ENCODE peak calls at places on chromosomes 16 and 17, in eight cellular contexts. A is prostate gland, Q is ovary, Z is right cardiac atrium, O is brain microvascular endothelial cell, Y is RWPE1, F is body of pancreas, B is lung. P is an unnamed sample.

GRCh38 chr17:30958187-30958586 is 12.7 kb upstream of the RNF135 start:
- DNase-seq in A (no peak), Q (no peak), Z (peak), O (no peak), Y (no peak), F (no peak), B (no peak), P (no peak)

GRCh38 chr16:1034230-1035065 is 38.1 kb upstream of the SSTR5 start:
- DNase-seq in A (no peak), Q (no peak), Z (no peak), O (no peak), Y (no peak), F (no peak), B (no peak), P (no peak)

GRCh38 chr17:41026668-41027471 is at the start of gene KRTAP1-5:
- DNase-seq in A (no peak), Q (no peak), Z (no peak), O (peak), Y (no peak), F (no peak), B (no peak), P (no peak)

GRCh38 chr16:4561565-4561964 is 5.4 kb downstream of the C16orf96 start:
- DNase-seq in A (no peak), Q (no peak), Z (no peak), O (no peak), Y (no peak), F (no peak), B (no peak), P (no peak)

GRCh38 chr16:53031323-53031942 is 21.3 kb downstream of the CHD9NB start:
- DNase-seq in A (no peak), Q (no peak), Z (no peak), O (no peak), Y (peak), F (no peak), B (no peak), P (no peak)

GRCh38 chr17:72683506-72684404 is 408.7 kb downstream of the SLC39A11 start:
- DNase-seq in A (peak), Q (no peak), Z (no peak), O (peak), Y (peak), F (peak), B (peak), P (no peak)

GRCh38 chr16:68155425-68155824 is 70.3 kb downstream of the NFATC3 start:
- DNase-seq in A (no peak), Q (no peak), Z (no peak), O (no peak), Y (no peak), F (no peak), B (no peak), P (no peak)

GRCh38 chr16:27460663-27461482 is 58.9 kb downstream of the IL21R start:
- DNase-seq in A (no peak), Q (no peak), Z (no peak), O (no peak), Y (no peak), F (no peak), B (no peak), P (no peak)

GRCh38 chr16:74936902-74937560 is 47.9 kb downstream of the WDR59 start:
- DNase-seq in A (no peak), Q (no peak), Z (no peak), O (peak), Y (no peak), F (no peak), B (no peak), P (no peak)

GRCh38 chr16:30557397-30557949 is 701 bp downstream of the ZNF764 start:
- DNase-seq in A (no peak), Q (no peak), Z (no peak), O (no peak), Y (no peak), F (no peak), B (no peak), P (peak)

GRCh38 chr16:89700649-89701424 is 668 bp downstream of the SPATA2L start:
- DNase-seq in A (peak), Q (peak), Z (peak), O (no peak), Y (no peak), F (peak), B (no peak), P (no peak)

GRCh38 chr17:1077536-1078061 is 80.7 kb downstream of the TIMM22 start:
- DNase-seq in A (no peak), Q (no peak), Z (peak), O (no peak), Y (no peak), F (no peak), B (no peak), P (no peak)

GRCh38 chr16:86565181-86565631 is 1.4 kb upstream of the FOXC2 start:
- DNase-seq in A (no peak), Q (no peak), Z (no peak), O (no peak), Y (no peak), F (no peak), B (no peak), P (no peak)

GRCh38 chr16:87330257-87330624 is 13.0 kb upstream of the C16orf95 start:
- DNase-seq in A (no peak), Q (no peak), Z (peak), O (no peak), Y (no peak), F (no peak), B (no peak), P (no peak)

GRCh38 chr17:56994009-56994792 is 16.3 kb downstream of the SCPEP1 start:
- DNase-seq in A (no peak), Q (no peak), Z (no peak), O (no peak), Y (peak), F (no peak), B (peak), P (no peak)

GRCh38 chr16:84330685-84331050 is 36.0 kb downstream of the WFDC1 start:
- DNase-seq in A (no peak), Q (no peak), Z (no peak), O (no peak), Y (no peak), F (no peak), B (no peak), P (no peak)

GRCh38 chr17:17514993-17515920 is 19.1 kb upstream of the RASD1 start:
- DNase-seq in A (no peak), Q (no peak), Z (peak), O (no peak), Y (no peak), F (no peak), B (no peak), P (no peak)

GRCh38 chr17:31078290-31078689 is 16.5 kb upstream of the NF1 start:
- DNase-seq in A (no peak), Q (no peak), Z (no peak), O (no peak), Y (no peak), F (no peak), B (no peak), P (no peak)

GRCh38 chr16:53372942-53373871 is 61.1 kb upstream of the RBL2 start:
- DNase-seq in A (peak), Q (no peak), Z (peak), O (no peak), Y (peak), F (peak), B (peak), P (no peak)

GRCh38 chr17:48548687-48549621 is 4.0 kb upstream of the HOXB2 start:
- DNase-seq in A (no peak), Q (no peak), Z (no peak), O (no peak), Y (no peak), F (no peak), B (no peak), P (no peak)

GRCh38 chr17:76983075-76983411 is 114.8 kb downstream of the MGAT5B start:
- DNase-seq in A (no peak), Q (no peak), Z (peak), O (no peak), Y (no peak), F (no peak), B (no peak), P (no peak)

GRCh38 chr17:57481901-57482300 is 225.6 kb downstream of the MSI2 start:
- DNase-seq in A (no peak), Q (no peak), Z (peak), O (peak), Y (no peak), F (no peak), B (no peak), P (no peak)

GRCh38 chr16:88633684-88634140 is 4.7 kb upstream of the IL17C start:
- DNase-seq in A (no peak), Q (no peak), Z (no peak), O (peak), Y (no peak), F (no peak), B (no peak), P (no peak)

GRCh38 chr17:66667491-66668030 is 167.4 kb upstream of the CACNG5 start:
- DNase-seq in A (no peak), Q (no peak), Z (no peak), O (no peak), Y (no peak), F (no peak), B (no peak), P (no peak)

GRCh38 chr16:66662445-66663194 is 33.9 kb downstream of the CMTM4 start:
- DNase-seq in A (no peak), Q (no peak), Z (no peak), O (peak), Y (peak), F (no peak), B (no peak), P (no peak)

GRCh38 chr16:2846511-2847310 is 11.3 kb downstream of the PRSS22 start:
- DNase-seq in A (no peak), Q (no peak), Z (no peak), O (no peak), Y (peak), F (no peak), B (no peak), P (no peak)

GRCh38 chr17:33192961-33193911 is 99.9 kb downstream of the ASIC2 start:
- DNase-seq in A (no peak), Q (no peak), Z (no peak), O (no peak), Y (no peak), F (no peak), B (no peak), P (no peak)

GRCh38 chr17:1999557-2000251 is 25.4 kb downstream of the RTN4RL1 start:
- DNase-seq in A (peak), Q (peak), Z (peak), O (no peak), Y (no peak), F (peak), B (no peak), P (peak)

GRCh38 chr16:28261916-28262315 is 30.4 kb upstream of the SBK1 start:
- DNase-seq in A (no peak), Q (no peak), Z (no peak), O (no peak), Y (no peak), F (no peak), B (no peak), P (no peak)

GRCh38 chr17:27236710-27237315 is 57.1 kb upstream of the WSB1 start:
- DNase-seq in A (peak), Q (peak), Z (peak), O (peak), Y (peak), F (peak), B (peak), P (peak)

GRCh38 chr16:23771642-23772041 is 16.8 kb downstream of the CHP2 start:
- DNase-seq in A (no peak), Q (no peak), Z (no peak), O (no peak), Y (peak), F (no peak), B (no peak), P (no peak)

GRCh38 chr16:48810436-48810802 is 200.4 kb upstream of the N4BP1 start:
- DNase-seq in A (no peak), Q (no peak), Z (no peak), O (no peak), Y (no peak), F (no peak), B (peak), P (no peak)

GRCh38 chr16:640614-641013 is 1.0 kb upstream of the MCRIP2 start:
- DNase-seq in A (no peak), Q (no peak), Z (no peak), O (no peak), Y (no peak), F (no peak), B (no peak), P (no peak)

GRCh38 chr16:81278526-81278925 is 36.2 kb upstream of the GAN start:
- DNase-seq in A (no peak), Q (no peak), Z (no peak), O (no peak), Y (no peak), F (no peak), B (no peak), P (no peak)
- H3K27ac ChIP-seq in A (no peak), Q (no peak), Z (no peak), O (no peak), Y (no peak), F (no peak), B (no peak), P (no peak)

DNA sequence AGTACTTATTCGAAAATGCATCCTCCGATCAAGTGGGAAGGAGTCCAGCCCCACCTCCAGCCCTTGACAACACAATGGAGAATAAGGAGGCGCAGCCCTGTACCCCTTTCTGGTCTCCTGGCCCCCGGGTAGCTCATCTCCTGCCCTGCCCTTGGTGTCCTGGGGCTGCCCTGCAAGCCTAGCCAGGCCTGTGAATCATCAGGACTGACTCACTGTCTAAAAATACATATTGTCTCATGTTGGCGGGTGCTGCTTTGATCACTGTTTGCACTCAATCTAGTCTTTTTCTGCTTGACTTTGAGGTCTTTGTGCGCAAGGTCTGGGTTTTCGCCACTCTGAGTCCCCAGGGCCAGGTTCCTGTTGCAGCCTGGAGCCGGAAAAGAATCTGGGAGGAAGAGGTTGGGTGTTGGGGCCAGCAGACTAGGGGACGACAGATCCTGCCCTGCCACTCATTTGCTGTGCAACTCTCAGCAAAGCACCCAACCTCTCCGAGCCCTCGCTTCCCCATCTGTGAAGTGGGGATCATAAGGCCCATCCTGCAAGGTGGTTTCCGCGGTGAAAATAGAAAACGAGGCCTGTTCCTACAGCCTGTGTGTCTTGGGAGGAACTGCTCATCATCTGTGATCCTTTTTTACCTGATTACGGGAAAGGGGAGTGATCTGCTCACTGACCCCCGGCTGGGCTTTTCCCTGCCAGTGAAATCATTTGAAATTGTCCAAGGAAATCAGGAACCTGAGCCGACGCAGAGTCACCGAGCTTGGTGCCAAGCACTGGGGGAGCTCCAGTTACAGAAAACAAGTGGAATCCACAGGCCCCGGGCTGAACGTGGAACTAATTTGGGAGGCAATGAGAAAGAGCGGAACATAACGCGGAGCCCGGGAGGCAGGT is 230.4 kb downstream of the PARN start:
- DNase-seq in A (no peak), Q (peak), Z (peak), O (peak), Y (peak), F (no peak), B (no peak), P (peak)
- H3K27ac ChIP-seq in A (peak), Q (no peak), Z (peak), O (peak), Y (peak), F (no peak), B (no peak), P (peak)

DNA sequence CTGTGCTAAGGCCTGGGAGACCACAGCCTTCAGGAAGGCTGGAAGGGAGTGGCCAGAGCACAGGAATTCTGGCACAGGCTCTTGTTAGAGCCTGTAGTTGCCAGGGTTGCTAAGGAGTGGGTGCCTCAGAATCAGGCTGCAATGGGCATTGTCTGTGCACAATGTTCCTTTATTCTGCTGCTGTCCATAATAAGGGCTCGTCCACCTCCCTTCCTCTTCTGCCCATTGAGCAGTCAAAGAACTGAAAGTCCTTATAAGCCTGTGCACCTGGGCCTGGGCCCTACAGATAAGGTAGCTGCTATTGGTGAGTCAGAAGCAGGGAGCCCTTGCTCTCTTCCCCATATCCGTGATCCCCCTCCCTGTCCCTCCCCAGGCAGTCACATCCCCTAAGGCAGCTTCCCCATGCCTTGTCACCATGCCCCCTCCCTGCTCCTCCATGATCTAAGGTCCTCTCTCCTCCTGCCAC is 5.4 kb upstream of the CNGB1 start:
- DNase-seq in A (no peak), Q (no peak), Z (no peak), O (no peak), Y (peak), F (no peak), B (no peak), P (no peak)
- H3K27ac ChIP-seq in A (no peak), Q (no peak), Z (peak), O (no peak), Y (peak), F (no peak), B (no peak), P (no peak)

GRCh38 chr17:64147110-64148016 is 17.4 kb upstream of the ERN1 start:
- DNase-seq in A (no peak), Q (no peak), Z (no peak), O (no peak), Y (peak), F (peak), B (no peak), P (no peak)

GRCh38 chr17:64146418-64147109 is 16.6 kb upstream of the ERN1 start:
- DNase-seq in A (peak), Q (peak), Z (peak), O (peak), Y (peak), F (peak), B (peak), P (peak)

GRCh38 chr17:64148699-64149098 is 18.8 kb upstream of the ERN1 start:
- DNase-seq in A (no peak), Q (no peak), Z (peak), O (no peak), Y (no peak), F (peak), B (no peak), P (no peak)

GRCh38 chr17:64149196-64149595 is 19.3 kb upstream of the ERN1 start:
- DNase-seq in A (no peak), Q (no peak), Z (no peak), O (no peak), Y (no peak), F (peak), B (no peak), P (no peak)

DNA sequence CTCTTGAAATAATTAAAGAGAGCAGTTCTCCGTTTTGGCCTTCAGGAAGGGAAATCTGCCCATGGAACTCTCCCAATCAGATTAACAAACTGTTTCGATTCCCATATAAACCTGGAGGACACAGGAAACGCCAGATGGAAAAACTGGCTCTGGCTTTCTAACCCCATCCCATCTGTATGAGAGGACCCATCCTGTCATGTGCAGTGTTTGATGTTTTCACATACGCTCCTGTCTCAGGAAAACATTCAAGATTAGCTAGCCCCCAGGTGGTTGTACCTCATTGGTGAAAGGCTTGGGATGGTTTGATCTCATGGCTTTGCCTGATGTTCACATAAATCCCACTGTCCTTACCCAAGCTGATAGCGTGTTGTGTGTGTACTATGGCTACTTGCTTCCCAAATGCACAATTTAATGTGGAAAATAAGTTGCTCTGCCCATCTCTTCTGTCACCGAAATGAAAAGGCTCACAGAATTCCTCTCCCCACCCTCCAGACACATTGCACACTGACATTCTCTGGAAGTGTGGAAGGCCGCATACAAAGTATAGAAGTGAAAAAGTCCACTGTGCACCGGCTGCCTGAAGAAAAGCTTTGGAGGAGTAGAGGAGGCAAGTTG is 18.2 kb upstream of the ERN1 start:
- DNase-seq in A (no peak), Q (no peak), Z (no peak), O (no peak), Y (no peak), F (peak), B (no peak), P (no peak)
- H3K27ac ChIP-seq in A (peak), Q (no peak), Z (peak), O (no peak), Y (peak), F (peak), B (peak), P (peak)

GRCh38 chr17:50425001-50425681 is 877 bp upstream of the ACSF2 start:
- DNase-seq in A (no peak), Q (peak), Z (peak), O (no peak), Y (no peak), F (no peak), B (no peak), P (no peak)
- H3K27ac ChIP-seq in A (peak), Q (peak), Z (peak), O (peak), Y (peak), F (peak), B (peak), P (peak)

GRCh38 chr16:85338638-85338982 is 226.3 kb upstream of the CIBAR2 start:
- DNase-seq in A (no peak), Q (no peak), Z (peak), O (no peak), Y (no peak), F (no peak), B (no peak), P (no peak)
- H3K27ac ChIP-seq in A (no peak), Q (no peak), Z (no peak), O (no peak), Y (no peak), F (no peak), B (no peak), P (no peak)

GRCh38 chr16:64975821-64976220 is 146.0 kb downstream of the CDH11 start:
- DNase-seq in A (no peak), Q (no peak), Z (no peak), O (no peak), Y (no peak), F (no peak), B (no peak), P (no peak)
- H3K27ac ChIP-seq in A (no peak), Q (no peak), Z (no peak), O (no peak), Y (no peak), F (no peak), B (no peak), P (no peak)